ENCODE peak calls at places on chromosomes 5 and 9, in nine cellular contexts. B, J, N, V, Q, L, I, X and K are unnamed samples.

GRCh38 chr9:4084440-4084818 is 215.4 kb downstream of the GLIS3 start:
- DNase-seq in B (no peak), J (no peak), N (peak), V (no peak), Q (no peak), L (peak), I (peak), X (peak), K (no peak)

GRCh38 chr5:173327948-173328895 is at the start of gene STC2:
- DNase-seq in B (peak), J (peak), N (peak), V (peak), Q (peak), L (peak), I (no peak), X (peak), K (peak)

GRCh38 chr5:155529366-155529765 is 515.8 kb downstream of the KIF4B start:
- DNase-seq in B (no peak), J (no peak), N (no peak), V (no peak), Q (no peak), L (no peak), I (no peak), X (no peak), K (no peak)

GRCh38 chr5:105817906-105818305 is 1852.8 kb downstream of the EFNA5 start:
- DNase-seq in B (no peak), J (no peak), N (peak), V (no peak), Q (no peak), L (no peak), I (no peak), X (no peak), K (no peak)

GRCh38 chr9:14326264-14326826 is 12.4 kb upstream of the NFIB start:
- DNase-seq in B (no peak), J (peak), N (peak), V (no peak), Q (no peak), L (no peak), I (no peak), X (peak), K (no peak)

GRCh38 chr5:118558871-118559270 is 429.5 kb downstream of the DTWD2 start:
- DNase-seq in B (no peak), J (no peak), N (no peak), V (no peak), Q (no peak), L (no peak), I (no peak), X (no peak), K (no peak)

GRCh38 chr9:36091028-36091953 is 45.2 kb upstream of the GLIPR2 start:
- DNase-seq in B (no peak), J (peak), N (peak), V (peak), Q (no peak), L (peak), I (peak), X (peak), K (no peak)

GRCh38 chr9:117682955-117683710 is 21.1 kb upstream of the TLR4 start:
- DNase-seq in B (no peak), J (peak), N (peak), V (no peak), Q (no peak), L (peak), I (no peak), X (peak), K (no peak)

GRCh38 chr5:109136906-109137305 is 272.9 kb downstream of the PJA2 start:
- DNase-seq in B (no peak), J (no peak), N (no peak), V (no peak), Q (no peak), L (no peak), I (peak), X (no peak), K (no peak)

GRCh38 chr9:83425240-83425639 is 113.0 kb downstream of the FRMD3 start:
- DNase-seq in B (no peak), J (no peak), N (peak), V (no peak), Q (no peak), L (no peak), I (no peak), X (no peak), K (no peak)

GRCh38 chr5:116480894-116481510 is 93.6 kb downstream of the SEMA6A start:
- DNase-seq in B (no peak), J (no peak), N (no peak), V (no peak), Q (no peak), L (no peak), I (no peak), X (no peak), K (no peak)

GRCh38 chr5:154755361-154756202 is at the start of gene LARP1:
- DNase-seq in B (no peak), J (no peak), N (peak), V (no peak), Q (no peak), L (peak), I (no peak), X (peak), K (no peak)

GRCh38 chr5:5339257-5339656 is 83.2 kb upstream of the ICE1 start:
- DNase-seq in B (no peak), J (no peak), N (no peak), V (no peak), Q (no peak), L (no peak), I (no peak), X (no peak), K (no peak)

GRCh38 chr5:5331838-5332237 is 90.6 kb upstream of the ICE1 start:
- DNase-seq in B (no peak), J (no peak), N (no peak), V (no peak), Q (no peak), L (no peak), I (no peak), X (no peak), K (no peak)

GRCh38 chr5:5332287-5332686 is 90.2 kb upstream of the ICE1 start:
- DNase-seq in B (no peak), J (no peak), N (no peak), V (no peak), Q (no peak), L (no peak), I (no peak), X (no peak), K (no peak)

GRCh38 chr5:5335115-5335514 is 87.4 kb upstream of the ICE1 start:
- DNase-seq in B (no peak), J (peak), N (no peak), V (no peak), Q (no peak), L (no peak), I (no peak), X (no peak), K (no peak)

DNA sequence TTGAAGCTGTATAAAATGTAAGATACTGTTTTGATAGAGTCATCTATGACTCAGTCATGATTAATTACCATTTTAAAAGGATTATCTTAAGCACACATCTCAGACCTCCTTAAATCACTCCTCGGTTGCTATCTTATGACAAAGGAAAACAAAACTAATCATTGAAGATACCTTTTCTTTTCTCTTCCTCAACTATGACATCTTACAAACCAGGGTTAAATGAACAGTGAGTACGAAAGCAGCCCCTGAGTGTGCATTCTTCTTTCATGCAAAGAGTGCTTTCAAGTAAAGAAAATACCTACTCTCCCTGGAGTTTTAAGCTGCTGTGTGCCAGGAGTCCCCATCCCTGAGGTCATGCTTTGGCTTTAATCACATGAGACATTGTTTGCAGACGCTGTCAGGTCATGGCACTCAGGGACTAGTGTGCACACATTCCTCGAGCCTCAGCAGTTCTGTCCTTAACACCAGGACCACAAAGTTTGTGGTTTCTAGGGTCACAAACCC is 86.7 kb upstream of the ICE1 start:
- DNase-seq in B (peak), J (peak), N (peak), V (no peak), Q (no peak), L (no peak), I (no peak), X (peak), K (peak)
- H3K4me3 ChIP-seq in B (no peak), J (no peak), N (no peak), V (no peak), Q (no peak), L (no peak), I (no peak), X (no peak), K (no peak)

GRCh38 chr5:84275609-84276008 is 109.1 kb downstream of the EDIL3 start:
- DNase-seq in B (no peak), J (no peak), N (no peak), V (no peak), Q (no peak), L (no peak), I (no peak), X (no peak), K (no peak)

GRCh38 chr5:84272776-84273516 is 111.7 kb downstream of the EDIL3 start:
- DNase-seq in B (no peak), J (no peak), N (peak), V (no peak), Q (no peak), L (no peak), I (no peak), X (no peak), K (no peak)

GRCh38 chr5:84273517-84273883 is 111.2 kb downstream of the EDIL3 start:
- DNase-seq in B (no peak), J (no peak), N (no peak), V (no peak), Q (no peak), L (no peak), I (no peak), X (no peak), K (no peak)

DNA sequence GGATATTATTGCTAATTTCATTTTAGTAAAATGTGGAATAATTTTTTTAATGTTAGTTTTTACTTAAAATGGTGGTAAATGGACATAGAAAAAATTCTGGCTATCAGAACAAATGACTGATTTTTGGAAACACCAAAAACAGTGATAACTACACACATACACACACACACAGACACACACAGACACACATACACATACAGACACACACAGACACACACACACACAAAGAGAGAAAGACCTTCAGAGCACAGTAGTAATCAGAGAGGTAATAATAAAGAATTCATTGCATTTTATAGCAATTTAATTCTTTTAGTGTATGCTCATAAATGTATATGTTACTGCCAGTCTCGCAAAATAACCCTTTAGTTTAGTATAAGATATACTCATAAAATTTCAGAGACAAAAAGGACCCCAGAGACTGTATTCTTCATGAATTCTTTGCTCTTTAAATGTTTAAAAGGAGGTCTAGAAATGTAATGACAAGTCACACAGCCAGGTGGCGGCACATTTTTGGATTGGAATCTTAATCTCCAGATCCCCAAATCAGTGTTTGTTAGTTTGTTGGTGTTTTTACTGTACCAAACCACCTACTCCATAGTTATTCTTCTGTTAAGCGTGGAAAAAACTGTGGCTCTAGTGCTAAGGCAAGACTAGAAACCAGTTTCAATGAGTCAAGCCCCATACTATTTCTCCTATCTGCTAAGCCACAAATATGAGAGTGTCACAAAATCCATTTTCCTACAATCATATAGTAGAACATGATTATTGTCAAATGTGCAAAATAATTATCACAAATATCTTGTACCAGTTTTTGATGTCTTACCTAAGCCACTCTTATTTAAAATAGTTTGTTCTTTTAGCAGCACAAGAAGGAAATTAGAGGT is 109.9 kb downstream of the EDIL3 start:
- DNase-seq in B (no peak), J (peak), N (peak), V (peak), Q (no peak), L (peak), I (no peak), X (peak), K (no peak)
- TF ChIP-seq CTCF in B (peak), J (peak), N (peak), V (peak), Q (peak), L (peak), I (peak), X (peak), K (peak)

GRCh38 chr5:137760294-137761019 is 6.3 kb upstream of the HNRNPA0 start:
- DNase-seq in B (no peak), J (no peak), N (peak), V (no peak), Q (no peak), L (no peak), I (no peak), X (no peak), K (no peak)

GRCh38 chr5:137758121-137758520 is 4.0 kb upstream of the HNRNPA0 start:
- DNase-seq in B (no peak), J (no peak), N (no peak), V (no peak), Q (no peak), L (no peak), I (no peak), X (no peak), K (no peak)

GRCh38 chr5:137758719-137759312 is 4.7 kb upstream of the HNRNPA0 start:
- DNase-seq in B (no peak), J (no peak), N (peak), V (no peak), Q (no peak), L (no peak), I (no peak), X (no peak), K (no peak)

GRCh38 chr5:137761560-137761959 is 7.4 kb upstream of the HNRNPA0 start:
- DNase-seq in B (no peak), J (no peak), N (peak), V (no peak), Q (no peak), L (no peak), I (no peak), X (no peak), K (no peak)

DNA sequence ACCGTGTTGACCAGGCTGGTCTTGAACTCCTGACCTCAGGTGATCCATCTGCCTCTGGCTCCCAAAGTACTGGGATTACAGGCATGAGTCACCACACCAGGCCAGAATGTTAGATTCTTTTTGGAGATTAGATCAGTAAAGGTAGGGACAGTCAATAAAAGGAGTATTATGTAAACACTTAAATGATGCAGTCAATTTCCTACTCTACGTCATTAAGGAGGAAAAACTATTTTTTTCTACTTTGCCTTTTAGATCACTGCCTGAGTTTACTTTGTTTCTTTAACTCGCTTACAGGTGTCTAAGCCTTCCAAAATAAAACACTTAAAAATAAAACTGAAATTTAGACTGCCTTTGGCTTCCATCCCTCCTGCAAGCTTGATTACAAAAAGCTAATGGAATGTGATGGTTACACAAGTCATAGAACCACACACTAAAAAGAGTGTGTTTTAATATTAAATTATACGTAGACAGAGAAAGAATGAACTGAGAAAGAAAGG is 6.9 kb upstream of the HNRNPA0 start:
- DNase-seq in B (no peak), J (peak), N (peak), V (no peak), Q (no peak), L (no peak), I (no peak), X (peak), K (no peak)
- H3K4me3 ChIP-seq in B (no peak), J (no peak), N (no peak), V (no peak), Q (no peak), L (no peak), I (no peak), X (no peak), K (no peak)

GRCh38 chr5:153402550-153402949 is 87.9 kb upstream of the GRIA1 start:
- DNase-seq in B (peak), J (no peak), N (peak), V (no peak), Q (no peak), L (no peak), I (no peak), X (no peak), K (peak)
- TF ChIP-seq CTCF in B (no peak), J (no peak), N (no peak), V (no peak), Q (no peak), L (no peak), I (no peak), X (no peak), K (no peak)

GRCh38 chr5:79547982-79548381 is 34.0 kb upstream of the HOMER1 start:
- DNase-seq in B (no peak), J (no peak), N (no peak), V (no peak), Q (no peak), L (no peak), I (no peak), X (no peak), K (no peak)
- H3K4me3 ChIP-seq in B (no peak), J (no peak), N (no peak), V (no peak), Q (no peak), L (no peak), I (no peak), X (no peak), K (no peak)